ENCODE peak calls at places on chromosome 10, in four cellular contexts. G is iPS-NIHi11, D is choroid plexus epithelial cell, P is sciatic nerve. W is an unnamed sample.
A peak's percentile ranks its signal among the peaks of the same experiment; 100 is the strongest.

GRCh38 chr10:128990986-128991385 is 476.1 kb upstream of the MGMT start:
- DNase-seq in G (no peak), D (no peak), P (no peak), W (peak; percentile 59)

GRCh38 chr10:48598936-48599829 is 5.7 kb downstream of the ARHGAP22 start:
- DNase-seq in G (no peak), D (no peak), P (no peak), W (no peak)

GRCh38 chr10:110395350-110396283 is 90.9 kb upstream of the SMNDC1 start:
- DNase-seq in G (no peak), D (peak; percentile 99), P (no peak), W (no peak)

GRCh38 chr10:20418286-20418685 is 478.8 kb downstream of the NEBL start:
- DNase-seq in G (no peak), D (no peak), P (no peak), W (no peak)

GRCh38 chr10:71747808-71748523 is 25.4 kb downstream of the VSIR start:
- DNase-seq in G (no peak), D (no peak), P (no peak), W (peak; percentile 82)

GRCh38 chr10:30436200-30436599 is 2.2 kb downstream of the MAP3K8 start:
- DNase-seq in G (peak; percentile 75), D (peak; percentile 74), P (no peak), W (no peak)

GRCh38 chr10:86375204-86375603 is 8.6 kb upstream of the GRID1 start:
- DNase-seq in G (no peak), D (no peak), P (no peak), W (no peak)

GRCh38 chr10:28822719-28823464 is 145.6 kb downstream of the BAMBI start:
- DNase-seq in G (no peak), D (no peak), P (no peak), W (no peak)

GRCh38 chr10:79502561-79503309 is 9.6 kb upstream of the EIF5AL1 start:
- DNase-seq in G (peak; percentile 69), D (peak; percentile 21), P (no peak), W (peak; percentile 50)

GRCh38 chr10:101968910-101969321 is 87.1 kb downstream of the ARMH3 start:
- DNase-seq in G (no peak), D (no peak), P (no peak), W (no peak)

GRCh38 chr10:112815238-112816032 is 134.6 kb upstream of the TCF7L2 start:
- DNase-seq in G (no peak), D (peak; percentile 79), P (no peak), W (no peak)

GRCh38 chr10:91493313-91493712 is 83.2 kb downstream of the HECTD2 start:
- DNase-seq in G (peak; percentile 8), D (peak; percentile 74), P (no peak), W (no peak)

GRCh38 chr10:123965973-123966895 is 74.6 kb upstream of the CPXM2 start:
- DNase-seq in G (no peak), D (no peak), P (no peak), W (no peak)

GRCh38 chr10:72215611-72216549 is at the start of the genes ANAPC16 and ASCC1:
- DNase-seq in G (peak; percentile 92), D (peak; percentile 96), P (peak; percentile 95), W (peak; percentile 97)

GRCh38 chr10:76553700-76554470 is 1083.7 kb downstream of the KCNMA1 start:
- DNase-seq in G (no peak), D (no peak), P (no peak), W (no peak)

GRCh38 chr10:7274293-7274692 is 136.5 kb downstream of the SFMBT2 start:
- DNase-seq in G (no peak), D (no peak), P (no peak), W (no peak)

GRCh38 chr10:132971448-132972148 is 29.2 kb upstream of the CFAP46 start:
- DNase-seq in G (no peak), D (no peak), P (peak; percentile 46), W (peak; percentile 79)

GRCh38 chr10:129956902-129957673 is 7.0 kb downstream of the EBF3 start:
- DNase-seq in G (no peak), D (no peak), P (peak; percentile 36), W (no peak)

GRCh38 chr10:132203256-132204077 is 16.7 kb downstream of the DPYSL4 start:
- DNase-seq in G (no peak), D (no peak), P (no peak), W (no peak)

GRCh38 chr10:13789448-13789829 is 202.7 kb downstream of the PRPF18 start:
- DNase-seq in G (no peak), D (no peak), P (no peak), W (no peak)

GRCh38 chr10:68897336-68897741 is 3.8 kb upstream of the DDX50 start:
- DNase-seq in G (peak; percentile 54), D (peak; percentile 90), P (no peak), W (no peak)